ENCODE peak calls at places on chromosomes 2 and 18, in six cellular contexts. T is HuH-7; V is stimulated activated CD4-positive, alpha-beta T cell treated with anti-CD3 and anti-CD28 coated beads, Interleukin-2, amount 100 ng/mL, for 48 hours; I is stimulated activated CD8-positive, alpha-beta memory T cell treated with anti-CD3 and anti-CD28 coated beads, Interleukin-15, amount 100 ng/mL, for 4 hours; K is glutamatergic neuron; U is A549. A is an unnamed sample.

GRCh38 chr2:7377861-7378569 is 460.8 kb downstream of the RNF144A start:
- DNase-seq in T (peak), I (no peak), K (peak), V (no peak), U (peak), A (no peak)

GRCh38 chr2:6769346-6769745 is 96.4 kb downstream of the CMPK2 start:
- DNase-seq in K (no peak), U (no peak), V (no peak), I (no peak), T (no peak), A (no peak)

GRCh38 chr2:200447139-200447855 is 62.6 kb downstream of the KCTD18 start:
- DNase-seq in K (no peak), T (no peak), U (no peak), I (no peak), V (no peak), A (no peak)

GRCh38 chr2:69565431-69565839 is 78.1 kb downstream of the AAK1 start:
- DNase-seq in I (peak), K (peak), V (peak), T (peak), U (peak), A (peak)

GRCh38 chr2:227106845-227107759 is 56.9 kb downstream of the COL4A4 start:
- DNase-seq in V (peak), K (peak), T (peak), I (no peak), U (peak), A (no peak)

GRCh38 chr2:150621800-150622199 is 134.3 kb upstream of the RND3 start:
- DNase-seq in V (no peak), T (no peak), K (no peak), U (no peak), I (no peak), A (no peak)

GRCh38 chr18:44958450-44958849 is 277.8 kb downstream of the SETBP1 start:
- DNase-seq in K (no peak), U (no peak), T (no peak), I (no peak), V (no peak), A (no peak)

GRCh38 chr2:70887550-70888229 is 48.0 kb upstream of the ATP6V1B1 start:
- DNase-seq in U (peak), I (no peak), K (peak), V (no peak), T (no peak), A (no peak)

GRCh38 chr2:216619411-216620393 is 13.5 kb upstream of the IGFBP2 start:
- DNase-seq in T (no peak), I (no peak), U (no peak), V (no peak), K (peak), A (no peak)

GRCh38 chr2:240948905-240949790 is 43.0 kb downstream of the CROCC2 start:
- DNase-seq in U (no peak), K (no peak), I (no peak), V (no peak), T (no peak), A (peak)

GRCh38 chr2:178225011-178225817 is 30.9 kb downstream of the OSBPL6 start:
- DNase-seq in K (no peak), I (no peak), U (no peak), V (no peak), T (no peak), A (no peak)

GRCh38 chr2:234472155-234472554 is 24.7 kb downstream of the ARL4C start:
- DNase-seq in K (no peak), U (no peak), T (no peak), I (no peak), V (no peak), A (no peak)

GRCh38 chr2:218291934-218292699 is at the start of gene TMBIM1:
- DNase-seq in T (peak), V (peak), U (peak), K (peak), I (peak), A (peak)

GRCh38 chr18:37481491-37481890 is 84.1 kb downstream of the CELF4 start:
- DNase-seq in V (no peak), I (no peak), U (no peak), T (no peak), K (no peak), A (no peak)

GRCh38 chr2:39875182-39875913 is 96.3 kb upstream of the THUMPD2 start:
- DNase-seq in V (no peak), K (no peak), U (peak), I (no peak), T (no peak), A (no peak)

GRCh38 chr2:236371010-236371409 is 106.8 kb upstream of the ASB18 start:
- DNase-seq in I (no peak), K (no peak), U (no peak), T (no peak), V (no peak), A (no peak)

GRCh38 chr18:54888933-54889332 is 60.7 kb downstream of the RAB27B start:
- DNase-seq in I (no peak), V (no peak), K (no peak), T (no peak), U (no peak), A (no peak)

GRCh38 chr2:223537669-223538601 is 64.2 kb downstream of the SCG2 start:
- DNase-seq in V (no peak), K (no peak), I (no peak), U (no peak), T (no peak), A (no peak)

GRCh38 chr18:79637181-79637920 is 42.3 kb upstream of the CTDP1 start:
- DNase-seq in U (no peak), V (no peak), I (no peak), T (no peak), K (no peak), A (peak)

GRCh38 chr2:111185496-111186022 is 64.8 kb downstream of the BCL2L11 start:
- DNase-seq in T (peak), I (no peak), U (no peak), V (no peak), K (no peak), A (no peak)

GRCh38 chr2:222903234-222904220 is 42.7 kb downstream of the ACSL3 start:
- DNase-seq in K (peak), T (peak), V (no peak), U (peak), I (no peak), A (no peak)

GRCh38 chr2:173298536-173299097 is 56.1 kb upstream of the CDCA7 start:
- DNase-seq in U (no peak), V (no peak), K (no peak), I (no peak), T (no peak), A (no peak)

GRCh38 chr2:101356486-101356885 is 30.8 kb downstream of the CREG2 start:
- DNase-seq in V (no peak), U (no peak), K (no peak), T (no peak), I (no peak), A (no peak)